ENCODE peak calls at places on chromosomes 12 and 14, in eight cellular contexts. V is upper lobe of left lung, R is right lobe of liver, G is endothelial cell of umbilical vein, H is adrenal gland, X is H1, Z is ovary, K is IMR-90. N is an unnamed sample.

GRCh38 chr12:131131808-131132117 is 178.1 kb downstream of the ADGRD1 start:
- DNase-seq in V (no peak), R (no peak), G (no peak), H (no peak), X (no peak), Z (no peak), K (no peak), N (peak; percentile 10)

GRCh38 chr12:51814311-51815088 is 34.0 kb downstream of the FIGNL2 start:
- DNase-seq in V (peak; percentile 95), R (peak; percentile 88), G (peak; percentile 72), H (peak; percentile 57), X (no peak), Z (peak; percentile 32), K (peak; percentile 66), N (peak; percentile 81)

GRCh38 chr12:95805864-95806669 is 15.5 kb upstream of the NTN4 start:
- DNase-seq in V (no peak), R (no peak), G (peak; percentile 85), H (no peak), X (no peak), Z (no peak), K (peak; percentile 99), N (no peak)

GRCh38 chr14:64671591-64671990 is 32.6 kb upstream of the PLEKHG3 start:
- DNase-seq in V (no peak), R (no peak), G (peak; percentile 59), H (no peak), X (no peak), Z (no peak), K (peak; percentile 77), N (no peak)

GRCh38 chr14:85565862-85566296 is 35.9 kb downstream of the FLRT2 start:
- DNase-seq in V (no peak), R (no peak), G (peak; percentile 89), H (no peak), X (no peak), Z (no peak), K (peak; percentile 69), N (no peak)

GRCh38 chr12:72272731-72273498 is 745 bp downstream of the TRHDE start:
- DNase-seq in V (peak; percentile 86), R (peak; percentile 50), G (no peak), H (no peak), X (no peak), Z (peak; percentile 30), K (peak; percentile 58), N (peak; percentile 26)

GRCh38 chr12:70919597-70920035 is 922 bp downstream of the PTPRR start:
- DNase-seq in V (no peak), R (no peak), G (no peak), H (no peak), X (no peak), Z (no peak), K (no peak), N (no peak)

GRCh38 chr14:64478634-64479250 is 13.4 kb downstream of the AKAP5 start:
- DNase-seq in V (no peak), R (no peak), G (peak; percentile 60), H (no peak), X (no peak), Z (no peak), K (peak; percentile 37), N (no peak)

GRCh38 chr14:92469515-92469914 is 44.1 kb upstream of the RIN3 start:
- DNase-seq in V (no peak), R (no peak), G (no peak), H (no peak), X (no peak), Z (no peak), K (no peak), N (no peak)

GRCh38 chr12:67415473-67415872 is 146.3 kb downstream of the CAND1 start:
- DNase-seq in V (no peak), R (no peak), G (no peak), H (peak; percentile 63), X (no peak), Z (no peak), K (peak; percentile 27), N (peak; percentile 55)

GRCh38 chr12:119383206-119383605 is 48.7 kb downstream of the CCDC60 start:
- DNase-seq in V (no peak), R (no peak), G (no peak), H (no peak), X (no peak), Z (no peak), K (no peak), N (no peak)

GRCh38 chr12:85253823-85254222 is 26.2 kb upstream of the ALX1 start:
- DNase-seq in V (no peak), R (no peak), G (no peak), H (no peak), X (no peak), Z (no peak), K (no peak), N (no peak)

GRCh38 chr12:107884769-107885694 is 110.5 kb downstream of the ASCL4 start:
- DNase-seq in V (no peak), R (peak; percentile 62), G (peak; percentile 54), H (peak; percentile 35), X (no peak), Z (no peak), K (peak; percentile 49), N (peak; percentile 59)

GRCh38 chr14:37600880-37601741 is 5.7 kb downstream of the TTC6 start:
- DNase-seq in V (no peak), R (no peak), G (no peak), H (no peak), X (no peak), Z (no peak), K (no peak), N (no peak)

GRCh38 chr14:95023886-95024285 is 133.4 kb downstream of the DICER1 start:
- DNase-seq in V (no peak), R (no peak), G (no peak), H (no peak), X (no peak), Z (no peak), K (peak; percentile 6), N (no peak)

GRCh38 chr14:42149609-42150261 is 543.1 kb downstream of the LRFN5 start:
- DNase-seq in V (no peak), R (no peak), G (no peak), H (no peak), X (no peak), Z (no peak), K (no peak), N (no peak)

GRCh38 chr12:59600174-59600573 is 4.3 kb downstream of the SLC16A7 start:
- DNase-seq in V (no peak), R (no peak), G (no peak), H (no peak), X (no peak), Z (no peak), K (peak; percentile 8), N (no peak)

GRCh38 chr12:113346387-113346786 is 11.5 kb upstream of the SLC8B1 start:
- DNase-seq in V (no peak), R (no peak), G (no peak), H (no peak), X (no peak), Z (no peak), K (no peak), N (no peak)

GRCh38 chr14:64983439-64984310 is 3.0 kb upstream of the FNTB start:
- DNase-seq in V (no peak), R (no peak), G (peak; percentile 76), H (no peak), X (no peak), Z (no peak), K (peak; percentile 74), N (peak; percentile 41)

GRCh38 chr14:94171208-94171607 is 2.9 kb upstream of the PPP4R4 start:
- DNase-seq in V (no peak), R (no peak), G (no peak), H (no peak), X (no peak), Z (no peak), K (peak; percentile 42), N (no peak)

GRCh38 chr12:19299765-19300164 is 139.5 kb upstream of the AEBP2 start:
- DNase-seq in V (no peak), R (no peak), G (no peak), H (peak; percentile 32), X (no peak), Z (no peak), K (peak; percentile 22), N (no peak)

GRCh38 chr12:116759783-116760581 is 21.9 kb downstream of the RNFT2 start:
- DNase-seq in V (no peak), R (no peak), G (peak; percentile 50), H (no peak), X (no peak), Z (no peak), K (no peak), N (peak; percentile 62)
- H3K4me3 ChIP-seq in V (no peak overlapping the region), R (no peak overlapping the region), G (no peak overlapping the region), H (no peak overlapping the region), X (no peak overlapping the region), Z (no peak overlapping the region), K (no peak overlapping the region), N (no peak overlapping the region)

DNA sequence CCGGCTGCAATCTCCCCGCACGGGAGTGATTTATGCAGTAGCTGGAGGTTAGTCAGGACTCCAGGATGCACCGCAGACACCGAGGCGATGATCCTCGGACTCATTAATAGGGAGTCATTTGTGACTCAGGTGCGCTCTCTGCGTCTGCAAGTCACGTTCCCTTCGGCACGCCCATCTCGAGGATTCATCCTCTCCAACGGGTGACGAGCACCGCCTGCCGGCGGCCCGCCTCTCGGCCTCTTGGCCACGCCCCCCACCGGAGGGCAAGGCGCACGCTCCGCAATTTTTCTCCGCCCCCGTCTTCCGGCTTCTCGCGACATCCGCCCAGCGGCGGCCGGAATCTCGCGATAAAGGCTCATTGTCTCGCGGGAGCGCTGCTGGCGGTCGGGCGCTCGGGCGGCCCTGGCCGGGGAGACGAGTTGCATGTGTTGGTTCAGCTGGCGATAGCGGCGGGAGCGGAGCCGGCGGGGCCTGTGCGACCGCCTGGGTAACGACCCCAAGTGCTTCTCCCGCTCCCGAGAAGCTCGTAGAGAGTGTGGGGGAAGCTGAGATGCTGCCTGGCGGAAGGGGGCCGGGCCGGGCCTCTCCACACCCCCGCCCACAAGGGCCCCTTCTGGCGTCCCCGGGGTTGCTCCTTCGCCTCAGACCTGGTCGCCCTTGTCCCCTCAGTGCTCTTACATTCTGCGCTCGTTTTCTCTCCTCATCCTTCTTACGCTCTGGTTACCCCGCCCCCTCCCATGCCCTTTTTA is at the start of gene DENR:
- DNase-seq in V (peak; percentile 99), R (peak; percentile 99), G (peak; percentile 98), H (peak; percentile 98), X (peak; percentile 96), Z (peak; percentile 99), K (peak; percentile 98), N (peak; percentile 98)
- TF ChIP-seq POLR2A in V (peak; percentile 66), R (peak; percentile 82), G (peak; percentile 98), H (peak; percentile 77), X (peak; percentile 96), Z (peak; percentile 46), K (peak; percentile 93), N (peak; percentile 6)

DNA sequence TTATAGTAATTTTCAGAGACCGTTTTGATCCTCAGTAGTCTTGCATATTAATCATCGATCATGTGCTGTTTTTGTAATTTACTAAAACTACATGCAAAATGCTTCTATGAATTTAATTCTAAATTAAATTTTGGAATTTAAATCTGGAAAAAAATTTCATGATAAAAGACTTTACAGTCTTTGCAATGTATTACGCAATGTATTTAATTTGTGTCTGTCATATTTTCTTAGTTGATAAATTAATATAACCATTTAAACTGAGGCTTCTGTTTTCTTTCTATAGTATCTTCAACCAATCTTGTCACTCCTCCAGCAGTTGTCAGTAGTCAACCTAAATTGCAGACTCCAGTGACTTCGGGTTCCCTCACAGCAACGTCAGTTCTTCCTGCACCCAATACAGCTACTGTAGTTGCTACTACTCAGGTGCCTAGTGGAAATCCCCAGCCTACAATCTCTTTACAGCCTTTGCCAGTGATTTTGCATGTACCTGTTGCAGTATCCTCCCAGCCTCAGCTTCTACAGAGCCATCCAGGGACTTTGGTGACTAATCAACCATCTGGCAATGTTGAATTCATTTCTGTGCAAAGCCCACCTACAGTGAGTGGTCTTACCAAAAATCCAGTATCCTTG is 94.8 kb downstream of the ATF7IP start:
- DNase-seq in V (no peak), R (no peak), G (no peak), H (no peak), X (no peak), Z (no peak), K (no peak), N (no peak)
- H3K36me3 ChIP-seq in V (peaks cover 28% of the 10 kb centered on the region), R (peaks cover 48% of the 10 kb centered on the region), G (peaks cover 12% of the 10 kb centered on the region), H (no peaks in the 10 kb centered on the region), X (peaks cover 72% of the 10 kb centered on the region), Z (no peaks in the 10 kb centered on the region), K (peaks cover 20% of the 10 kb centered on the region), N (no peaks in the 10 kb centered on the region)

GRCh38 chr12:46264057-46264456 is 4.8 kb downstream of the SLC38A1 start:
- DNase-seq in V (no peak), R (no peak), G (no peak), H (no peak), X (no peak), Z (no peak), K (peak; percentile 73), N (no peak)
- H3K4me3 ChIP-seq in V (no peak overlapping the region), R (no peak overlapping the region), G (no peak overlapping the region), H (no peak overlapping the region), X (no peak overlapping the region), Z (no peak overlapping the region), K (no peak overlapping the region), N (no peak overlapping the region)

N was measured in testis.